ENCODE peak calls at places on chromosome 14, in eight cellular contexts. R, X, K, E, Y, M, H and N are unnamed samples.

GRCh38 chr14:81432171-81432570 is 32.0 kb upstream of the STON2 start:
- DNase-seq in Y (no peak), E (no peak), R (no peak), X (peak), K (no peak), M (no peak), H (no peak), N (no peak)

GRCh38 chr14:36450550-36450949 is 69.5 kb downstream of the NKX2-1 start:
- DNase-seq in K (no peak), Y (no peak), R (no peak), H (no peak), M (no peak), X (no peak), E (no peak), N (no peak)

GRCh38 chr14:102500190-102500661 is 9.3 kb downstream of the ANKRD9 start:
- DNase-seq in R (peak), H (no peak), K (peak), E (no peak), M (peak), X (peak), Y (no peak), N (no peak)

GRCh38 chr14:52650774-52651173 is 44.6 kb downstream of the ERO1A start:
- DNase-seq in E (no peak), H (peak), K (peak), M (no peak), X (peak), Y (no peak), R (no peak), N (no peak)

GRCh38 chr14:32468955-32469354 is 139.9 kb downstream of the AKAP6 start:
- DNase-seq in Y (no peak), E (no peak), K (peak), M (peak), X (peak), R (no peak), H (no peak), N (no peak)

GRCh38 chr14:75568791-75569190 is 9.6 kb upstream of the FLVCR2 start:
- DNase-seq in X (no peak), Y (no peak), M (no peak), H (no peak), E (no peak), K (no peak), R (no peak), N (peak)

GRCh38 chr14:61656341-61656740 is 39.0 kb upstream of the HIF1A start:
- DNase-seq in H (no peak), R (no peak), K (no peak), E (no peak), M (no peak), Y (no peak), X (no peak), N (no peak)

GRCh38 chr14:91985008-91985407 is 37.5 kb upstream of the FBLN5 start:
- DNase-seq in E (no peak), K (peak), M (no peak), X (peak), R (no peak), Y (no peak), H (no peak), N (no peak)

GRCh38 chr14:75370416-75371205 is 57.2 kb upstream of the JDP2 start:
- DNase-seq in X (no peak), R (no peak), K (no peak), Y (no peak), E (no peak), H (no peak), M (no peak), N (no peak)

GRCh38 chr14:58488550-58488949 is 61.0 kb downstream of the KIAA0586 start:
- DNase-seq in H (no peak), M (no peak), K (peak), X (peak), Y (no peak), E (no peak), R (no peak), N (peak)

GRCh38 chr14:35386673-35387125 is 17.9 kb downstream of the NFKBIA start:
- DNase-seq in H (no peak), R (no peak), K (peak), X (no peak), M (no peak), E (no peak), Y (peak), N (no peak)

GRCh38 chr14:32202941-32203882 is at the start of gene RNU6-8:
- DNase-seq in E (peak), R (peak), X (peak), K (peak), H (peak), Y (peak), M (peak), N (peak)

GRCh38 chr14:66117600-66117999 is 368.6 kb upstream of the CCDC196 start:
- DNase-seq in M (peak), H (no peak), R (no peak), Y (no peak), K (peak), E (no peak), X (peak), N (no peak)

GRCh38 chr14:72917420-72917819 is 8.8 kb upstream of the DCAF4 start:
- DNase-seq in H (no peak), E (no peak), R (no peak), X (no peak), K (no peak), M (no peak), Y (no peak), N (no peak)

GRCh38 chr14:65465584-65465983 is 53.1 kb downstream of the FUT8 start:
- DNase-seq in X (no peak), E (no peak), Y (no peak), M (no peak), K (no peak), R (no peak), H (no peak), N (no peak)

GRCh38 chr14:53409289-53409688 is 256.2 kb upstream of the DDHD1 start:
- DNase-seq in X (no peak), H (no peak), K (no peak), Y (no peak), E (no peak), R (no peak), M (no peak), N (no peak)

GRCh38 chr14:99296517-99296916 is 24.5 kb upstream of the BCL11B start:
- DNase-seq in H (no peak), K (no peak), E (no peak), M (no peak), X (no peak), Y (no peak), R (no peak), N (no peak)

GRCh38 chr14:68506021-68506644 is 286.7 kb downstream of the ZFP36L1 start:
- DNase-seq in M (peak), Y (no peak), H (no peak), K (peak), X (peak), E (peak), R (no peak), N (peak)

GRCh38 chr14:24874514-24875202 is 175.3 kb downstream of the STXBP6 start:
- DNase-seq in M (no peak), Y (no peak), K (no peak), H (no peak), X (no peak), E (no peak), R (no peak), N (no peak)

GRCh38 chr14:26370118-26370517 is 227.7 kb downstream of the NOVA1 start:
- DNase-seq in X (peak), K (peak), M (peak), R (no peak), H (no peak), Y (peak), E (no peak), N (no peak)

GRCh38 chr14:68279777-68280233 is 460.2 kb downstream of the RAD51B start:
- DNase-seq in K (no peak), E (peak), M (no peak), X (no peak), R (no peak), H (no peak), Y (no peak), N (peak)

GRCh38 chr14:101591121-101591520 is 29.8 kb downstream of the DIO3 start:
- DNase-seq in R (no peak), H (no peak), X (no peak), M (no peak), E (peak), K (no peak), Y (no peak), N (no peak)

GRCh38 chr14:68440776-68441175 is 352.1 kb downstream of the ZFP36L1 start:
- DNase-seq in Y (no peak), R (no peak), K (no peak), E (no peak), M (no peak), X (no peak), H (no peak), N (no peak)

GRCh38 chr14:83379371-83379770 is 1845.7 kb upstream of the SEL1L start:
- DNase-seq in X (no peak), E (no peak), K (peak), Y (no peak), H (no peak), R (no peak), M (no peak), N (no peak)

DNA sequence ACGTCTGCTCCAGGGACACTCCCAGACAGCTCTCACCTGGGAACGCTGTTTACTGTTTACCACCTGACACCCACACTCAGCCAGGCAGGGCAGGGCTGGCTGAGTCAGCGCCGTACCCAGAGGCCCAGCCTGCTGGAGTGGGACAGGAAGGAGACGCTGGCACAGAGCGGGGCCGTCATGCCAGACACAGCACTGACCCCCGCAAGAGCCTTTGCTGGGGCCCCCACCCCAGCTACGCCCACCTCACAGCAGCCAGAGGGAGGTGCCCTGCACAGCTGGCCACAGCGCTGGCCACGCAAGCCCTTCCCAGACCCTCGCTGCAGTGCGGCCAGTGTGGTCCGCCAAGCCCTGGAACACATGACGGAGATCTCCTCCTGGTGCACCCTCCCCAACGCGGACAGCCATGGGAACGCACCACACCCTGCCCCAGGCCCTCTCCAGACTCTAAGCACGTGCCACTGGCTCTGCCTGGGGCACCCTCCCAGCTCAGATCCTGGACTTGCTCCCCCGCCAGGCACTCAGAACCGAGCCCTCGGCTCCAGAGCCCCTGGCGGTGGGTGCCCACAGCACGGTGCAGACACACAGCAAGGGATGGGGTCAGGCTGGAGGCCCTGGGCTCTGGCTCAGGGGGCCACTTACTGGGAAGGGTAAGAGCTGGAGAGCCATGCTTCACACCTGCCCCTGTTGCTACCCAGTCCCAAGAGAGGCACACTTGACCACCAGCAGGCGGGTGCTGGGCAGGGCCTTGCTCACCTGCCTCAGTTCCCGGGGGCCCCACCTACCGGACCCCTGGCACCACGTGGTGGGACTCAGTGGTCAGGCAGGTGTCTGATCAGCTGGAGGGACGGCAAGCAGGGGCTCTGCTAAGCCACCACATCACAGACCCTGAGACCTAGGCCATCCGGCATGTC is 5.6 kb downstream of the AHNAK2 start:
- DNase-seq in H (peak), K (no peak), R (peak), X (peak), Y (no peak), M (no peak), E (peak), N (no peak)
- TF ChIP-seq CTCF in H (no peak), K (no peak), R (peak), X (peak), Y (no peak), M (no peak), E (no peak), N (no peak)

DNA sequence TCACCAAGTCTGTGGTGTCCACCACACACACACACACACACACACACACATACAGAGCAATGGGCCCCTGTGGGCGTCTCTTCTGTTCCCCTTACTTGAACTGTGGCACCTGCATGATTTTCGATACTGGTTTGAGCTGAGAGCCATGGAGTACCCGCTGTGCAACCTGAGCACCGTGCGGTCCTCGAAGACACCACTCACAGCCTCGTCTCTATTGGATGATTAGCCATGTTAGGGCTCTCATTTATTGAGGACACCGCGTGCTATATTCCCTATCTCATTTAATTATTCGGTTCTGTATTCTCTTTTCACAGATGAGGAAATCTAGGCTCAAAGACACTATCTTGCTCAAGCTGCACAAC is 623 bp upstream of the C14orf132 start:
- DNase-seq in K (no peak), M (no peak), E (no peak), Y (no peak), R (no peak), X (no peak), H (no peak), N (peak)
- H3K4me3 ChIP-seq in K (peak), M (peak), E (peak), Y (peak), R (no peak), X (peak), H (peak), N (no peak)

GRCh38 chr14:93035585-93035916 is 80.2 kb downstream of the ITPK1 start:
- DNase-seq in X (no peak), E (peak), Y (no peak), M (no peak), R (no peak), H (no peak), K (no peak), N (no peak)
- TF ChIP-seq CTCF in X (no peak), E (no peak), Y (no peak), M (no peak), R (no peak), H (no peak), K (no peak), N (no peak)

DNA sequence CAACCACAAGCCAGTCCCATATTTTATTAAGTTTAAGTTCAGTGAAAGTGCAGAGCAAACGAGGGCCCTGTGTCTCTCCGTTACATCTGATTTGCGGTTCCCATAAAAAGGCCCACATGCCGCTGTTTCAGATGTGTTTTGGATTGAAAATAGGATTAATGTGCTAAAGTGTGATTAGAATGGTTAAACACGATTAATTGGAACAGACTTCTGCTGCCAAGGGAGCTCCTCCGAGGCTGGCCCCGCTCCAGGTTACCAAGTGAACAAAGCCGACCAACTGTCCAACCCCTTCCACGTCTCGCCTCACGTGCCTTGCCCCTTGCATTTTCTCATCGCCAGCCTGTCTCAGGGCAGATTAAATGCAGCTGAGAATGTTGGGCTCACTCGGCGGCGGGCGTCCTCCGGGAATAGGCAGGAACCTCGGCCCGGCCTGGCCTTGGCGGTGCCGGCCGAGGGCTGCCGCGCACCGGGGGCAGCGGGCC is 166.5 kb upstream of the GSC start:
- DNase-seq in R (peak), M (peak), Y (no peak), H (peak), X (peak), K (peak), E (peak), N (no peak)
- H3K4me3 ChIP-seq in R (no peak), M (peak), Y (no peak), H (peak), X (peak), K (no peak), E (peak), N (no peak)

GRCh38 chr14:76872796-76873432 is 46.7 kb downstream of the LRRC74A start:
- DNase-seq in H (peak), M (peak), K (peak), Y (peak), R (peak), E (peak), X (peak), N (peak)

GRCh38 chr14:76866469-76866868 is 40.3 kb downstream of the LRRC74A start:
- DNase-seq in E (no peak), X (no peak), M (no peak), Y (no peak), R (no peak), H (no peak), K (no peak), N (no peak)

GRCh38 chr14:76868453-76869170 is 42.4 kb downstream of the LRRC74A start:
- DNase-seq in K (no peak), X (no peak), H (no peak), M (no peak), Y (no peak), R (no peak), E (no peak), N (no peak)

GRCh38 chr14:76867536-76868452 is 41.6 kb downstream of the LRRC74A start:
- DNase-seq in H (no peak), K (no peak), M (no peak), X (no peak), R (peak), E (peak), Y (no peak), N (peak)

DNA sequence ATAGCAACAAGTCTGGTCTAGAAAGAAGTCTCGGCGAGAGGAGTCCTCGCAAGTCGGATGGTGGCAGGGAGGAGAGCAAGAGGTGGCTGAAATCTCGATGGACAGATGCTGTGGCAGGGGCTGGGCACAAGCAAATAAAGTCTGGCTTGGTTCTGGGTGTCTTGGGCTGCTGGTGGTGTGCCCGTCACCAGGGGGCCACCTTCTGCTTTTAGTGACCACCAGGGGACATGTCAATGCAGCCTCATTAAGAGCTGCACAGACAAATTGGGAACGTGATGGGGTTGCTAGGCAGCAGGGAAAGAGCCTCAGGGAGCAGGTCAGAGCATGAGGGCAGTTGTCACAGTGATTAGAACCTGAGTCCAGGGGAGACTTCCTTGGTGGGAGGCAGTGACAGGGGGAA is 43.9 kb downstream of the LRRC74A start:
- DNase-seq in R (no peak), H (peak), E (no peak), X (no peak), Y (peak), K (no peak), M (no peak), N (peak)
- TF ChIP-seq CTCF in R (no peak), H (peak), E (peak), X (peak), Y (no peak), K (peak), M (no peak), N (peak)

GRCh38 chr14:60649815-60650381 is 621 bp upstream of the SIX1 start:
- DNase-seq in Y (no peak), X (peak), M (no peak), E (no peak), K (peak), R (no peak), H (peak), N (no peak)

GRCh38 chr14:60648934-60649814 is at the start of gene SIX1:
- DNase-seq in K (peak), H (peak), R (peak), M (peak), E (peak), Y (peak), X (peak), N (peak)

GRCh38 chr14:60647081-60647836 is 2.0 kb downstream of the SIX1 start:
- DNase-seq in H (no peak), X (peak), Y (no peak), K (peak), M (no peak), E (no peak), R (no peak), N (no peak)

GRCh38 chr14:60647837-60648168 is 1.5 kb downstream of the SIX1 start:
- DNase-seq in M (no peak), R (no peak), H (no peak), Y (no peak), X (no peak), K (no peak), E (no peak), N (no peak)

GRCh38 chr14:60648169-60648933 is 926 bp downstream of the SIX1 start:
- DNase-seq in Y (no peak), K (peak), X (peak), R (no peak), M (no peak), H (peak), E (no peak), N (no peak)
- H3K4me3 ChIP-seq in Y (peak), K (peak), X (peak), R (no peak), M (peak), H (peak), E (peak), N (peak)